ENCODE peak calls at places on chromosomes 7 and 10, in four cellular contexts. E, Z, O and P are unnamed samples.

GRCh38 chr10:117342638-117343037 is 32.6 kb downstream of the PDZD8 start:
- DNase-seq in E (no peak), Z (no peak), O (no peak), P (no peak)

GRCh38 chr7:122965306-122965705 is 30.2 kb downstream of the TAS2R16 start:
- DNase-seq in E (no peak), Z (no peak), O (peak), P (no peak)

GRCh38 chr10:70678757-70679489 is 6.6 kb downstream of the ADAMTS14 start:
- DNase-seq in E (no peak), Z (peak), O (no peak), P (no peak)

GRCh38 chr10:11424456-11425287 is 186.8 kb downstream of the USP6NL start:
- DNase-seq in E (no peak), Z (peak), O (no peak), P (peak)

GRCh38 chr7:12765431-12766100 is 78.1 kb downstream of the ARL4A start:
- DNase-seq in E (no peak), Z (no peak), O (no peak), P (no peak)

GRCh38 chr7:141617280-141617679 is 66.1 kb downstream of the AGK start:
- DNase-seq in E (no peak), Z (no peak), O (no peak), P (no peak)

GRCh38 chr10:11823122-11823988 is at the start of gene PROSER2:
- DNase-seq in E (peak), Z (no peak), O (no peak), P (no peak)

GRCh38 chr7:55055479-55055878 is 36.7 kb downstream of the EGFR start:
- DNase-seq in E (no peak), Z (no peak), O (no peak), P (no peak)

GRCh38 chr7:35680403-35681013 is 14.4 kb downstream of the HERPUD2 start:
- DNase-seq in E (no peak), Z (no peak), O (no peak), P (no peak)

GRCh38 chr7:102933763-102934162 is 21.0 kb downstream of the LRRC17 start:
- DNase-seq in E (no peak), Z (peak), O (no peak), P (peak)

GRCh38 chr10:26488344-26488743 is 50.2 kb downstream of the APBB1IP start:
- DNase-seq in E (no peak), Z (no peak), O (no peak), P (no peak)

GRCh38 chr7:128168667-128169210 is 72.3 kb upstream of the LEP start:
- DNase-seq in E (no peak), Z (peak), O (no peak), P (peak)

GRCh38 chr10:5035356-5035755 is 31.7 kb upstream of the AKR1C2 start:
- DNase-seq in E (no peak), Z (no peak), O (no peak), P (no peak)

GRCh38 chr7:31553636-31554035 is 39.7 kb downstream of the ITPRID1 start:
- DNase-seq in E (no peak), Z (no peak), O (no peak), P (no peak)

GRCh38 chr10:102773986-102774385 is 30.2 kb downstream of the WBP1L start:
- DNase-seq in E (no peak), Z (peak), O (no peak), P (no peak)

GRCh38 chr10:21814866-21815265 is 188.7 kb downstream of the DNAJC1 start:
- DNase-seq in E (no peak), Z (no peak), O (peak), P (no peak)

GRCh38 chr7:114415054-114415997 is 711 bp downstream of the FOXP2 start:
- DNase-seq in E (no peak), Z (no peak), O (no peak), P (no peak)

GRCh38 chr7:109579876-109580275 is 1010.2 kb downstream of the DNAJB9 start:
- DNase-seq in E (no peak), Z (no peak), O (no peak), P (no peak)

GRCh38 chr10:122255509-122256301 is 15.4 kb upstream of the BTBD16 start:
- DNase-seq in E (no peak), Z (no peak), O (no peak), P (peak)

GRCh38 chr7:5420108-5420840 is 3.4 kb downstream of the TNRC18 start:
- DNase-seq in E (no peak), Z (no peak), O (no peak), P (no peak)

GRCh38 chr10:12510566-12510965 is 161.2 kb downstream of the CAMK1D start:
- DNase-seq in E (no peak), Z (peak), O (no peak), P (peak)

GRCh38 chr10:119028900-119029612 is 458 bp upstream of the NANOS1 start:
- DNase-seq in E (peak), Z (peak), O (peak), P (peak)

GRCh38 chr10:120552262-120552661 is 95.2 kb downstream of the PLPP4 start:
- DNase-seq in E (no peak), Z (no peak), O (no peak), P (no peak)

GRCh38 chr10:13936826-13937225 is 350.1 kb downstream of the PRPF18 start:
- DNase-seq in E (no peak), Z (no peak), O (no peak), P (no peak)